ENCODE peak calls at places on chromosome 18, in eight cellular contexts. One of them, this sample, is unnamed.

GRCh38 chr18:58037163-58037562 is 6.9 kb upstream of the NEDD4L start:
- DNase-seq in lower lobe of right lung: no peak
- DNase-seq in cardiac fibroblast: no peak
- DNase-seq in HL-60: no peak
- DNase-seq in gastrocnemius medialis: no peak
- DNase-seq in mesendoderm: no peak
- DNase-seq in dorsolateral prefrontal cortex: no peak
- DNase-seq in foreskin fibroblast: no peak
- DNase-seq in this sample: no peak

GRCh38 chr18:49973592-49973991 is 160.3 kb upstream of the ACAA2 start:
- DNase-seq in HL-60: no peak
- DNase-seq in lower lobe of right lung: no peak
- DNase-seq in gastrocnemius medialis: no peak
- DNase-seq in mesendoderm: no peak
- DNase-seq in dorsolateral prefrontal cortex: no peak
- DNase-seq in foreskin fibroblast: no peak
- DNase-seq in cardiac fibroblast: no peak
- DNase-seq in this sample: no peak

GRCh38 chr18:13617826-13618515 is 108.4 kb downstream of the FAM210A start:
- DNase-seq in dorsolateral prefrontal cortex: no peak
- DNase-seq in foreskin fibroblast: no peak
- DNase-seq in gastrocnemius medialis: no peak
- DNase-seq in HL-60: no peak
- DNase-seq in lower lobe of right lung: no peak
- DNase-seq in mesendoderm: no peak
- DNase-seq in cardiac fibroblast: no peak
- DNase-seq in this sample: no peak

GRCh38 chr18:61892683-61893303 is at the start of gene RNF152:
- DNase-seq in foreskin fibroblast: no peak
- DNase-seq in mesendoderm: peak; percentile 85
- DNase-seq in dorsolateral prefrontal cortex: no peak
- DNase-seq in HL-60: no peak
- DNase-seq in cardiac fibroblast: peak; percentile 26
- DNase-seq in gastrocnemius medialis: no peak
- DNase-seq in lower lobe of right lung: no peak
- DNase-seq in this sample: peak; percentile 18

GRCh38 chr18:57258131-57258777 is 94.1 kb upstream of the ST8SIA3 start:
- DNase-seq in cardiac fibroblast: no peak
- DNase-seq in lower lobe of right lung: no peak
- DNase-seq in HL-60: no peak
- DNase-seq in mesendoderm: no peak
- DNase-seq in foreskin fibroblast: no peak
- DNase-seq in dorsolateral prefrontal cortex: no peak
- DNase-seq in gastrocnemius medialis: no peak
- DNase-seq in this sample: no peak

GRCh38 chr18:49612515-49613033 is 50.7 kb downstream of the LIPG start:
- DNase-seq in cardiac fibroblast: no peak
- DNase-seq in dorsolateral prefrontal cortex: no peak
- DNase-seq in gastrocnemius medialis: no peak
- DNase-seq in foreskin fibroblast: no peak
- DNase-seq in lower lobe of right lung: no peak
- DNase-seq in HL-60: no peak
- DNase-seq in mesendoderm: peak; percentile 80
- DNase-seq in this sample: peak; percentile 82

GRCh38 chr18:811192-812122 is 585 bp downstream of the YES1 start:
- DNase-seq in lower lobe of right lung: peak; percentile 73
- DNase-seq in cardiac fibroblast: peak; percentile 27
- DNase-seq in gastrocnemius medialis: peak; percentile 24
- DNase-seq in HL-60: no peak
- DNase-seq in dorsolateral prefrontal cortex: no peak
- DNase-seq in mesendoderm: peak; percentile 71
- DNase-seq in foreskin fibroblast: no peak
- DNase-seq in this sample: peak; percentile 42

GRCh38 chr18:63882333-63883141 is 5.0 kb upstream of the SERPINB2 start:
- DNase-seq in foreskin fibroblast: peak; percentile 87
- DNase-seq in gastrocnemius medialis: no peak
- DNase-seq in mesendoderm: peak; percentile 94
- DNase-seq in dorsolateral prefrontal cortex: no peak
- DNase-seq in cardiac fibroblast: peak; percentile 80
- DNase-seq in lower lobe of right lung: no peak
- DNase-seq in HL-60: no peak
- DNase-seq in this sample: peak; percentile 100

GRCh38 chr18:23540867-23541266 is 37.6 kb downstream of the RMC1 start:
- DNase-seq in dorsolateral prefrontal cortex: no peak
- DNase-seq in lower lobe of right lung: no peak
- DNase-seq in cardiac fibroblast: peak; percentile 75
- DNase-seq in mesendoderm: no peak
- DNase-seq in gastrocnemius medialis: no peak
- DNase-seq in HL-60: peak; percentile 48
- DNase-seq in foreskin fibroblast: no peak
- DNase-seq in this sample: no peak

GRCh38 chr18:67553471-67553870 is 37.0 kb upstream of the DSEL start:
- DNase-seq in mesendoderm: no peak
- DNase-seq in HL-60: no peak
- DNase-seq in dorsolateral prefrontal cortex: no peak
- DNase-seq in lower lobe of right lung: no peak
- DNase-seq in cardiac fibroblast: no peak
- DNase-seq in gastrocnemius medialis: no peak
- DNase-seq in foreskin fibroblast: no peak
- DNase-seq in this sample: no peak

GRCh38 chr18:8871484-8871883 is 166.1 kb downstream of the MTCL1 start:
- DNase-seq in dorsolateral prefrontal cortex: no peak
- DNase-seq in lower lobe of right lung: no peak
- DNase-seq in HL-60: no peak
- DNase-seq in foreskin fibroblast: peak; percentile 21
- DNase-seq in cardiac fibroblast: no peak
- DNase-seq in gastrocnemius medialis: no peak
- DNase-seq in mesendoderm: no peak
- DNase-seq in this sample: peak; percentile 93

GRCh38 chr18:25047983-25048382 is 304.0 kb downstream of the ZNF521 start:
- DNase-seq in HL-60: no peak
- DNase-seq in dorsolateral prefrontal cortex: no peak
- DNase-seq in gastrocnemius medialis: no peak
- DNase-seq in foreskin fibroblast: no peak
- DNase-seq in mesendoderm: peak; percentile 89
- DNase-seq in cardiac fibroblast: no peak
- DNase-seq in lower lobe of right lung: no peak
- DNase-seq in this sample: no peak

GRCh38 chr18:23918395-23919032 is 96.0 kb upstream of the TTC39C start:
- DNase-seq in lower lobe of right lung: peak; percentile 75
- DNase-seq in cardiac fibroblast: peak; percentile 72
- DNase-seq in mesendoderm: peak; percentile 94
- DNase-seq in dorsolateral prefrontal cortex: peak; percentile 79
- DNase-seq in gastrocnemius medialis: peak; percentile 43
- DNase-seq in HL-60: peak; percentile 68
- DNase-seq in foreskin fibroblast: peak; percentile 46
- DNase-seq in this sample: peak; percentile 48

GRCh38 chr18:50074404-50074803 is 120.5 kb downstream of the MYO5B start:
- DNase-seq in HL-60: no peak
- DNase-seq in lower lobe of right lung: no peak
- DNase-seq in cardiac fibroblast: no peak
- DNase-seq in dorsolateral prefrontal cortex: no peak
- DNase-seq in foreskin fibroblast: no peak
- DNase-seq in mesendoderm: no peak
- DNase-seq in gastrocnemius medialis: no peak
- DNase-seq in this sample: no peak

GRCh38 chr18:65326831-65327230 is 424.0 kb upstream of the CDH7 start:
- DNase-seq in mesendoderm: no peak
- DNase-seq in HL-60: no peak
- DNase-seq in lower lobe of right lung: no peak
- DNase-seq in dorsolateral prefrontal cortex: no peak
- DNase-seq in foreskin fibroblast: no peak
- DNase-seq in cardiac fibroblast: no peak
- DNase-seq in gastrocnemius medialis: no peak
- DNase-seq in this sample: no peak

GRCh38 chr18:74539289-74539688 is 5.0 kb downstream of the CNDP1 start:
- DNase-seq in foreskin fibroblast: no peak
- DNase-seq in lower lobe of right lung: no peak
- DNase-seq in HL-60: no peak
- DNase-seq in mesendoderm: no peak
- DNase-seq in dorsolateral prefrontal cortex: no peak
- DNase-seq in cardiac fibroblast: no peak
- DNase-seq in gastrocnemius medialis: no peak
- DNase-seq in this sample: no peak

GRCh38 chr18:77139619-77140018 is 7.0 kb upstream of the MBP start:
- DNase-seq in cardiac fibroblast: no peak
- DNase-seq in foreskin fibroblast: no peak
- DNase-seq in lower lobe of right lung: no peak
- DNase-seq in mesendoderm: no peak
- DNase-seq in gastrocnemius medialis: no peak
- DNase-seq in HL-60: peak; percentile 1
- DNase-seq in dorsolateral prefrontal cortex: no peak
- DNase-seq in this sample: no peak

GRCh38 chr18:59143441-59143840 is 3.8 kb downstream of the SEC11C start:
- DNase-seq in mesendoderm: no peak
- DNase-seq in lower lobe of right lung: no peak
- DNase-seq in gastrocnemius medialis: no peak
- DNase-seq in HL-60: no peak
- DNase-seq in dorsolateral prefrontal cortex: no peak
- DNase-seq in cardiac fibroblast: no peak
- DNase-seq in foreskin fibroblast: no peak
- DNase-seq in this sample: no peak
- H3K4me3 ChIP-seq in mesendoderm: no peak overlapping the region
- H3K4me3 ChIP-seq in lower lobe of right lung: no peak overlapping the region
- H3K4me3 ChIP-seq in gastrocnemius medialis: no peak overlapping the region
- H3K4me3 ChIP-seq in HL-60: no peak overlapping the region
- H3K4me3 ChIP-seq in dorsolateral prefrontal cortex: no peak overlapping the region
- H3K4me3 ChIP-seq in cardiac fibroblast: no peak overlapping the region
- H3K4me3 ChIP-seq in foreskin fibroblast: no peak overlapping the region
- H3K4me3 ChIP-seq in this sample: no peak overlapping the region

GRCh38 chr18:39523281-39523680 is 1957.7 kb upstream of the CELF4 start:
- DNase-seq in lower lobe of right lung: no peak
- DNase-seq in foreskin fibroblast: peak; percentile 61
- DNase-seq in dorsolateral prefrontal cortex: no peak
- DNase-seq in cardiac fibroblast: peak; percentile 15
- DNase-seq in mesendoderm: peak; percentile 43
- DNase-seq in HL-60: no peak
- DNase-seq in gastrocnemius medialis: no peak
- DNase-seq in this sample: peak; percentile 47

GRCh38 chr18:39519741-39520140 is 1954.1 kb upstream of the CELF4 start:
- DNase-seq in cardiac fibroblast: no peak
- DNase-seq in gastrocnemius medialis: no peak
- DNase-seq in HL-60: no peak
- DNase-seq in foreskin fibroblast: no peak
- DNase-seq in mesendoderm: no peak
- DNase-seq in dorsolateral prefrontal cortex: no peak
- DNase-seq in lower lobe of right lung: no peak
- DNase-seq in this sample: no peak

DNA sequence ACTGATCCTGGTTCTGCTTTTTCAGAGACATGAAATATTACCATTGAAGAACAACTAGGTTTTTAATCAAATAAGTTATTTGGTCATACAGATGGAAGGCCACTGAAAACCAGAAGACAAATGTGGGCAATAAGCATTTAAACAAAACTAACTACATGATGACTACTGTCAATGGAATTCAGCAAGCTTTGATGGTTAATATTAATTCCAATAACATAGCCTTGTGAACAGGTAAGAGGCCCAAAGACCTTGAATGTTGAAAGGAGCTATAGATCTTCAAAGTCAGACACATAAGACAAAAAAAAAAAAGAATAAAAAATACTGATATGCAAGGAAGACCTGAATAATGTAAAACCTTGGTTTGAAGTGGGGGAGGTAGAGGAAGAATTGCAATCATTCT is 1955.6 kb upstream of the CELF4 start:
- DNase-seq in cardiac fibroblast: no peak
- DNase-seq in foreskin fibroblast: no peak
- DNase-seq in HL-60: no peak
- DNase-seq in dorsolateral prefrontal cortex: no peak
- DNase-seq in lower lobe of right lung: no peak
- DNase-seq in gastrocnemius medialis: no peak
- DNase-seq in mesendoderm: no peak
- DNase-seq in this sample: peak; percentile 5
- H3K4me3 ChIP-seq in cardiac fibroblast: no peak overlapping the region
- H3K4me3 ChIP-seq in foreskin fibroblast: no peak overlapping the region
- H3K4me3 ChIP-seq in HL-60: no peak overlapping the region
- H3K4me3 ChIP-seq in dorsolateral prefrontal cortex: no peak overlapping the region
- H3K4me3 ChIP-seq in lower lobe of right lung: no peak overlapping the region
- H3K4me3 ChIP-seq in gastrocnemius medialis: no peak overlapping the region
- H3K4me3 ChIP-seq in mesendoderm: no peak overlapping the region
- H3K4me3 ChIP-seq in this sample: no peak overlapping the region

DNA sequence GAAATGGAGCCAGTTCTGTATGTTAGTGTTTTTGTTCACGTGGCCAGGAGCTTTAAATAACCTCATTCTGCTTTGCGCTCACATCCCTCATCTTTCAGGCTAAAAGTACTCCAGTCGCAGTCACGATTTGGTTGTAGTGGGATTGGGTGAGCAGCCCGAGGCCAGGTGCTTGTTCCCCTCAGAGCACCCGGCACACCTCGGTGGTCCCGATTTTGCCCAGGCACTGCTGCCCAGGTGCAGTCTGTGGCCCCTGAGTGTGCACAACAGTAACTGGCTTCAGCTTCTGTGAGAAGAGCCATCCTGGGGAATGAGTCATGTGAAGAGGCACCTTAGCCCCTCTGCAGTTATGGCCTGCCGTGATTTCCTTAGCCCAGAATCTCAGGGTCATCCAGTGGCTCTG is 33.2 kb downstream of the IMPA2 start:
- DNase-seq in dorsolateral prefrontal cortex: no peak
- DNase-seq in gastrocnemius medialis: peak; percentile 7
- DNase-seq in cardiac fibroblast: no peak
- DNase-seq in foreskin fibroblast: no peak
- DNase-seq in HL-60: no peak
- DNase-seq in lower lobe of right lung: peak; percentile 24
- DNase-seq in mesendoderm: no peak
- DNase-seq in this sample: peak; percentile 30
- H3K4me3 ChIP-seq in dorsolateral prefrontal cortex: no peak overlapping the region
- H3K4me3 ChIP-seq in gastrocnemius medialis: no peak overlapping the region
- H3K4me3 ChIP-seq in cardiac fibroblast: no peak overlapping the region
- H3K4me3 ChIP-seq in foreskin fibroblast: no peak overlapping the region
- H3K4me3 ChIP-seq in HL-60: no peak overlapping the region
- H3K4me3 ChIP-seq in lower lobe of right lung: no peak overlapping the region
- H3K4me3 ChIP-seq in mesendoderm: no peak overlapping the region
- H3K4me3 ChIP-seq in this sample: no peak overlapping the region

DNA sequence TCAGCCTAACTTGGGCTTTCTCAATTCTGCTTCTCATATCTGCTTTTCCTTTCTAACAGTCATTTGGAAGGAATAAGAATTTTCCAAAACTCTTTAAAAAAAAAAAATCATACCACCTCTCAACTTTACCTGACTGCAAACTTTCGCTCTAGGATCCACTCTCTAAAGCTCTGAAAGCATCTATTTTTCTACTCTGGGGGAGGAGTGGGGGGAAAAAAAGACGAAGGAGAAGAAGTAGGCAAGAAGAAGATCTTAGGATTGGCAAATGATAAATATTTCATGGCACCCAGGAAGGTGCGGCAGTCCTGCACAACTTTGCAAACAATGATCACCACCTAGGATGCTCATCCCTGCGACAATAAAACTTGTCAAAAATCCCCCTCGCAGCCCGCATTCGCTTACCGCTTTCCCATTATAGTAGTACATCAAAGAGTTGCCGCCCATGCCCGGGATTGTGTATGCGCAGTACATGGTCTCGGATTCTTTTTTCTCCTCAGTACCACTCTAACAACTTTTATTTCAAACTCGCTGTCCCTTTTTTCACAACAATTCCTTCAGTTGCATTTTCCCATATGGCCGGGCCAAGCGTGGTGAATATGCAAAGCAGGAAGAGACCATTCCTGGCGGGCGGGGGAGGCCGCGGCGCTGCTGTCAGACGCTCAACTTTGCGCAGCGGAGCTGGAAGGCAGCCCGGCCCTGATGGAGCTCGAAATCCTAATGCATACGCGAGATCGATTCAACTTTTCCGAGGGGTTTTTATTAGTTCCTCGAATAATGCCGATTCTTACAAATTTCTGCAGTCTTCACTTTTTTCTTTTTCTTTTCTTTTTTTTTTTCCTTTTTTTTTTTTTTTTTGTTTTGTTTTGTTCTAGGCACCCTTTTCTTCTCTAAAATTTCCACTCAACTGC is 266.5 kb downstream of the TCF4 start:
- DNase-seq in lower lobe of right lung: peak; percentile 91
- DNase-seq in HL-60: peak; percentile 58
- DNase-seq in dorsolateral prefrontal cortex: peak; percentile 94
- DNase-seq in cardiac fibroblast: peak; percentile 96
- DNase-seq in foreskin fibroblast: peak; percentile 90
- DNase-seq in gastrocnemius medialis: peak; percentile 89
- DNase-seq in mesendoderm: peak; percentile 93
- DNase-seq in this sample: peak; percentile 65
- H3K4me3 ChIP-seq in lower lobe of right lung: peak overlapping the region; percentile 55
- H3K4me3 ChIP-seq in HL-60: peak overlapping the region; percentile 19
- H3K4me3 ChIP-seq in dorsolateral prefrontal cortex: peak overlapping the region; percentile 71
- H3K4me3 ChIP-seq in cardiac fibroblast: peak overlapping the region; percentile 58
- H3K4me3 ChIP-seq in foreskin fibroblast: peak overlapping the region; percentile 77
- H3K4me3 ChIP-seq in gastrocnemius medialis: peak overlapping the region; percentile 82
- H3K4me3 ChIP-seq in mesendoderm: peak overlapping the region; percentile 51
- H3K4me3 ChIP-seq in this sample: peak overlapping the region; percentile 27